ENCODE peak calls at places on chromosome 12, in seven cellular contexts. O is body of pancreas, J is right atrium auricular region, C is stomach, L is tibial artery, U is heart left ventricle, S is testis. P is an unnamed sample. For H3K36me3, the result is how much of the 10 kb centered on the place peaks cover.

GRCh38 chr12:93518725-93519124 is 51.4 kb downstream of the MRPL42 start:
- DNase-seq in O (no peak), J (no peak), C (no peak), L (no peak), U (no peak), S (no peak), P (no peak)

GRCh38 chr12:8629486-8630033 is 16.9 kb upstream of the AICDA start:
- DNase-seq in O (no peak), J (peak), C (no peak), L (no peak), U (no peak), S (no peak), P (no peak)

GRCh38 chr12:538731-539539 is 79.2 kb downstream of the B4GALNT3 start:
- DNase-seq in O (peak), J (no peak), C (peak), L (no peak), U (peak), S (peak), P (peak)

GRCh38 chr12:126355346-126355745 is 1290.1 kb downstream of the AACS start:
- DNase-seq in O (no peak), J (no peak), C (no peak), L (no peak), U (no peak), S (no peak), P (no peak)

GRCh38 chr12:47551426-47551851 is 154.4 kb downstream of the RPAP3 start:
- DNase-seq in O (no peak), J (no peak), C (no peak), L (no peak), U (peak), S (no peak), P (no peak)

GRCh38 chr12:130481392-130481879 is 143.7 kb downstream of the PIWIL1 start:
- DNase-seq in O (no peak), J (no peak), C (no peak), L (no peak), U (no peak), S (no peak), P (no peak)

GRCh38 chr12:110135012-110135411 is 10.9 kb downstream of the IFT81 start:
- DNase-seq in O (no peak), J (no peak), C (no peak), L (no peak), U (no peak), S (no peak), P (no peak)

GRCh38 chr12:3604750-3605638 is 114.0 kb downstream of the PRMT8 start:
- DNase-seq in O (peak), J (no peak), C (peak), L (no peak), U (peak), S (peak), P (no peak)

GRCh38 chr12:122295877-122296276 is 29.6 kb upstream of the VPS33A start:
- DNase-seq in O (no peak), J (no peak), C (no peak), L (no peak), U (no peak), S (no peak), P (no peak)

GRCh38 chr12:21294176-21294575 is 40.5 kb downstream of the SLCO1A2 start:
- DNase-seq in O (no peak), J (no peak), C (no peak), L (no peak), U (no peak), S (no peak), P (no peak)

GRCh38 chr12:68630050-68630449 is 19.4 kb downstream of the RAP1B start:
- DNase-seq in O (no peak), J (no peak), C (no peak), L (no peak), U (no peak), S (no peak), P (no peak)

GRCh38 chr12:120677765-120678473 is 9.0 kb upstream of the MLEC start:
- DNase-seq in O (no peak), J (no peak), C (no peak), L (no peak), U (peak), S (no peak), P (no peak)

DNA sequence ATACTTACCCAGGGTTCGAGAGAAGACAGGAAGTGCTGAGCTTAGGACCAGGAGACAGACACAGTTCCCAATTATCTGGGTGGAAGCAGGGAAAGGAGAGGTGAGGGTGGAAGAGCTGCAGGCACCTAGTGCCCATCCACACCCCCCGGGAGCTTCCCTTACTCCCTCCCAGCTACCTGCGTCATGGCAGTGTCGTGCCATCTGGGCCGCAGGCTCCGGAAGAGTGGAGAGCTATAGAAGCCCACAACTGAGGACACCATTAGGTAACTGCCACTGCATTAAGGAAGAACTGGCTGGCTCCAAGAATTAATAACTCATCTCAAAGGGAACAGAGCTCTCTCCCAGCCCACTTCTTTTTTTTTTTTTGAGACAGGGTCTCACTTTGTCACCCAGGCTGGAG is 5.8 kb upstream of the DHH start:
- DNase-seq in O (no peak), J (no peak), C (no peak), L (no peak), U (no peak), S (no peak), P (no peak)
- TF ChIP-seq CTCF in O (no peak), J (no peak), C (no peak), L (no peak), U (no peak), S (no peak), P (no peak)

GRCh38 chr12:108560752-108561719 is at the start of gene SART3:
- DNase-seq in O (peak), J (peak), C (peak), L (peak), U (peak), S (peak), P (peak)
- H3K36me3 ChIP-seq in O (under half), J (under half), C (under half), L (under half), U (under half), S (under half), P (under half)

DNA sequence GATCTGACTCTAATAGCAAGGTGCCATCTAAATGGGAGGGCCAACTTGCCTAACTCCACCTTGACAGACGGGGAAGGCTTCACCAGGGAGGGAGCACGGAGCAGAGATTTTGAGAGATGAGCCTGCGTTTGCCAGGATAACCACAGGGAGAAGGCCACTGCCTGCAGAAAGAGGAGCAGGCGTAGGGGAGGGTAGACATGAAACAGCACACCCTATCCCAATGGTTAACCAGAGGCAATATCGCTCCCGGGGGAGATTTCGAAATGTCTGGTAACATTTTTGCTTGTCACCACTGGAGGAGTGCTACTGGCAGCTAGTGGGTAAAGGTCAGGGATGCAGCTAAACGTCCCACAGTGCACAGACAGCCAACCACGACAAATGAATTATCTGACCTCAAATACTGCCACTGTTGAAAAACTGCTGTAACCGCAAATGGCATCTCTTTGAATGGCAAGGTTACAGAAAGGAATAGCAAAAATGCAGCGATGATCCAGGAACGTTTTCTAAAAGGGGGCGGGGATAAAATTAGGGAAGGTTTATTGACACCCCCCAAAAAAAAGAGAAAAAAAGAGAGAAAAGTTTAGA is 126.0 kb upstream of the ATF7IP start:
- DNase-seq in O (peak), J (peak), C (no peak), L (no peak), U (peak), S (peak), P (peak)
- TF ChIP-seq CTCF in O (peak), J (no peak), C (no peak), L (no peak), U (no peak), S (no peak), P (peak)

GRCh38 chr12:128205758-128206157 is 61.2 kb upstream of the TMEM132C start:
- DNase-seq in O (no peak), J (no peak), C (no peak), L (no peak), U (no peak), S (no peak), P (no peak)

GRCh38 chr12:128204725-128205124 is 62.2 kb upstream of the TMEM132C start:
- DNase-seq in O (no peak), J (no peak), C (no peak), L (no peak), U (no peak), S (no peak), P (no peak)

DNA sequence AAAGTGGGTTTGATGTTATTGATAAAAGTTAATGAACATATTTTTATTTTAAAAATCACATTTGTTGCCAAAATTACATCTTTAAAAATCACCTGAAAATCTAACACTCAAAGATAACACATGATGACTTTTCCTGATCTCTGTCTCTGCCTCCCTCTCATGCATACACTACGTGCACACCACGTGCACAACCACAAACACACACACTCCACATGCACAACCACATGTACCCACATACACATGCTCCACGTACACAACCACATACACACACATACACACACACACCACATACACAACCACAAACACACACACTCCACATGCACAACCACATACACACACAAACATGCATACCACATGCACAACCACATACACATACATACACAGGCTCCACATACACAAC is 61.8 kb upstream of the TMEM132C start:
- DNase-seq in O (no peak), J (no peak), C (no peak), L (no peak), U (no peak), S (no peak), P (no peak)
- H3K36me3 ChIP-seq in O (under half), J (under half), C (under half), L (under half), U (under half), S (under half), P (under half)

GRCh38 chr12:53211476-53212381 is 4.7 kb upstream of the ITGB7 start:
- DNase-seq in O (no peak), J (no peak), C (no peak), L (no peak), U (no peak), S (no peak), P (peak)
- TF ChIP-seq CTCF in O (no peak), J (no peak), C (no peak), L (no peak), U (no peak), S (peak), P (peak)

DNA sequence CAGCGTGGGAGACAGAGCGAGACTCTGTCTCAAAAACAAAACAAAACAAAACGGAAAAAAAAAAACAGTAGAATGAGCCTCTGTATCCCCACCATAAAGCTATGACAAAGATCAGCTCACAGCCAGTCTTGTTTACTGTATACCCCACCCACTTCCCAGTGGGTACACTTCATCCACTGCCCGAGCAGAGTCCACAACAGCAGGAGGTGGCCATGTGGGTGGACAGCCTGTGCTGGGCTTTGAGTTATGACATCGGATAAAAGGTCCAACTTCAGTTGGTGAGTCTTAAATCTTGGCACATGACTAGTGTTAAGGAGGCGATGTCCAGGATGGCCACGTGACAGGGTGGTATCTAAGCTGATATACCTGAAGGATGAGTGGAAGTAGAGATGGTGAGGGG is 34.8 kb upstream of the MAPKAPK5 start:
- DNase-seq in O (no peak), J (no peak), C (no peak), L (peak), U (no peak), S (no peak), P (no peak)
- H3K36me3 ChIP-seq in O (under half), J (half or more), C (half or more), L (half or more), U (under half), S (under half), P (under half)

DNA sequence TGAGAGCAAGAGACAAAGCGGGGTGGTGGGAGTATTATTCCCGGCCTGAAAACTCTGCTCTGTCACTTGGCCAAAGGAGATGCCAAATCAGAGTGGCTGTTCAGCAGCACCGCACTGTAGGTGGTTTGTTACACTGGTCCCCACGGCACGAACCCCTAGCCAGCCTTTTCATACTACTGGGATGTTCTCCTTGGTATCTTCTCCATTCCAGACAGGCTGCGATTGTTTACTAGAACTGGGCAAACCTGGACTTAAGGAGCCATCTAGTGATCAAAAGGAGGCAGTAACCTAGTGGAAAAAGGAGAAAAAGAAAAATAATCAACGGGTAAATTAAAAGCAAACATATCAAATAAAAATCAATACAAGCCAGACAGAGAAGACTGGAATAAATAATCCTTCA is 58.9 kb upstream of the TMTC2 start:
- DNase-seq in O (no peak), J (no peak), C (no peak), L (no peak), U (no peak), S (no peak), P (no peak)
- TF ChIP-seq CTCF in O (peak), J (no peak), C (no peak), L (no peak), U (peak), S (peak), P (peak)

GRCh38 chr12:65280306-65280705 is 1.8 kb downstream of the MSRB3 start:
- DNase-seq in O (no peak), J (no peak), C (no peak), L (no peak), U (no peak), S (no peak), P (no peak)

GRCh38 chr12:65276923-65277322 is 1.6 kb upstream of the MSRB3 start:
- DNase-seq in O (no peak), J (no peak), C (no peak), L (no peak), U (no peak), S (no peak), P (no peak)

GRCh38 chr12:65278576-65279386 is at the start of gene MSRB3:
- DNase-seq in O (peak), J (peak), C (peak), L (peak), U (peak), S (peak), P (peak)

GRCh38 chr12:65279387-65280112 is 1.1 kb downstream of the MSRB3 start:
- DNase-seq in O (no peak), J (no peak), C (no peak), L (no peak), U (no peak), S (no peak), P (no peak)

DNA sequence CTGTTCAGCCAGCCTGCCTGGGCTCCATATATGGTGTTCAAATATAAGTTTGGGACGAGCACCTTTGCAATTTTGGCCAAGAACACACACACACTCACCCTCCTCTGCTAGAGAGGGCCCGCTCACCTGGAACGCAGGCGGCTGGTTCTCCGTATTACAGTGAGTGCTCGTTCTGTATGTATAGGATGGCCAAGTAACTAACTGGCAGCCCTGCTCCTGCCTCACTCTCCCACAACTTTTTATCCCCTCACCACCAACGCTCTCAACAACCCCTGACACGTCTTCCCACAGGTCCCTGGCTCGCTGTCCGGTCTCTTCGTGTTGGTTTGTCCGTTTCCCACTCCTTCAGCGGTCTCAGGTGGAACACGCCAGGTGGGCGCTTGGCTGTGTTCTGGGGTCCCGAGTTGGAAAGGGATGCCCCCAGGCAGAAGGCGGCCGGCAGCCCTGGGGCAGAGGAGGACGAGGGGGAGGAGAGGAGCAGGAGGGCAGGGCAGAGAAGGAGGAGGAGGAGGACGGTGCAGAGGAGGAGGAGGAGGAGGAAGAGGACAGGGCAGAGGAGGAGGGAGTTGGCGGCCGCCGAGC is 398 bp upstream of the MSRB3 start:
- DNase-seq in O (no peak), J (no peak), C (no peak), L (no peak), U (no peak), S (peak), P (no peak)
- H3K36me3 ChIP-seq in O (under half), J (under half), C (under half), L (under half), U (under half), S (under half), P (under half)

GRCh38 chr12:133080619-133081407 is at the start of gene ZNF140:
- DNase-seq in O (peak), J (peak), C (peak), L (peak), U (peak), S (peak), P (peak)

GRCh38 chr12:133081408-133081806 is 684 bp downstream of the ZNF140 start:
- DNase-seq in O (peak), J (no peak), C (no peak), L (no peak), U (no peak), S (peak), P (no peak)

GRCh38 chr12:133083345-133083744 is 2.6 kb downstream of the ZNF140 start:
- DNase-seq in O (no peak), J (no peak), C (no peak), L (no peak), U (no peak), S (no peak), P (no peak)

GRCh38 chr12:133080051-133080618 is 588 bp upstream of the ZNF140 start:
- DNase-seq in O (peak), J (peak), C (peak), L (peak), U (peak), S (peak), P (peak)
- TF ChIP-seq CTCF in O (no peak), J (no peak), C (no peak), L (no peak), U (no peak), S (no peak), P (no peak)

P was measured in BE2C.